ENCODE peak calls at places on chromosomes 3 and 15, in eight cellular contexts. J, T, N, V, K, Y, L and C are unnamed samples. For H3K4me1, the result is how much of the 10 kb centered on the place peaks cover.

GRCh38 chr3:14216257-14217048 is 37.8 kb downstream of the LSM3 start:
- DNase-seq in N (peak), K (peak), Y (no peak), V (peak), J (peak), L (no peak), T (no peak), C (peak)

GRCh38 chr15:101329867-101330380 is 34.9 kb upstream of the SNRPA1 start:
- DNase-seq in L (no peak), T (no peak), Y (no peak), J (no peak), N (peak), V (no peak), K (no peak), C (no peak)

GRCh38 chr15:57820119-57820518 is 113.6 kb downstream of the POLR2M start:
- DNase-seq in J (no peak), V (no peak), Y (no peak), L (no peak), N (no peak), K (no peak), T (no peak), C (no peak)

GRCh38 chr3:183193762-183194701 is 31.5 kb upstream of the LAMP3 start:
- DNase-seq in J (no peak), K (no peak), N (no peak), V (no peak), L (no peak), Y (no peak), T (no peak), C (no peak)

GRCh38 chr3:139540686-139541085 is 1.1 kb upstream of the RBP1 start:
- DNase-seq in L (no peak), Y (no peak), K (no peak), N (peak), V (no peak), T (no peak), J (no peak), C (no peak)

GRCh38 chr3:46061108-46061507 is 33.8 kb upstream of the XCR1 start:
- DNase-seq in N (no peak), Y (no peak), V (no peak), L (no peak), K (no peak), T (no peak), J (no peak), C (no peak)

GRCh38 chr15:86079491-86080266 is at the start of gene AGBL1:
- DNase-seq in L (no peak), Y (no peak), T (peak), V (no peak), N (peak), J (no peak), K (no peak), C (no peak)

GRCh38 chr3:109825971-109826810 is 488.8 kb upstream of the DPPA4 start:
- DNase-seq in Y (no peak), T (no peak), K (no peak), V (no peak), J (no peak), N (no peak), L (no peak), C (no peak)

GRCh38 chr3:126501054-126501453 is 16.5 kb downstream of the UROC1 start:
- DNase-seq in V (no peak), N (no peak), L (no peak), K (no peak), Y (no peak), J (no peak), T (no peak), C (peak)

GRCh38 chr15:46855388-46855787 is 861.9 kb upstream of the SEMA6D start:
- DNase-seq in T (no peak), L (no peak), Y (no peak), V (no peak), J (no peak), K (no peak), N (no peak), C (no peak)

GRCh38 chr15:29596266-29596665 is 226.0 kb downstream of the TJP1 start:
- DNase-seq in V (no peak), K (no peak), N (no peak), L (no peak), Y (no peak), T (no peak), J (no peak), C (peak)

GRCh38 chr3:37863949-37864822 is 2.5 kb downstream of the CTDSPL start:
- DNase-seq in K (no peak), J (peak), L (no peak), V (no peak), N (peak), Y (no peak), T (no peak), C (no peak)

GRCh38 chr3:74129611-74130010 is 484.8 kb downstream of the CNTN3 start:
- DNase-seq in K (no peak), T (no peak), J (no peak), L (no peak), V (no peak), Y (no peak), N (no peak), C (no peak)

GRCh38 chr3:52313188-52313773 is 2.8 kb upstream of the DNAH1 start:
- DNase-seq in N (no peak), T (no peak), K (no peak), L (no peak), Y (no peak), V (no peak), J (no peak), C (no peak)

GRCh38 chr3:50194128-50194902 is 2.9 kb downstream of the GNAT1 start:
- DNase-seq in T (peak), V (peak), N (peak), K (peak), J (peak), L (peak), Y (peak), C (peak)

GRCh38 chr3:181487236-181487978 is 224.3 kb upstream of the SOX2 start:
- DNase-seq in J (no peak), Y (no peak), V (no peak), K (no peak), T (no peak), N (no peak), L (peak), C (peak)

GRCh38 chr15:92954578-92954977 is 54.5 kb downstream of the CHD2 start:
- DNase-seq in T (no peak), K (no peak), V (no peak), J (no peak), N (no peak), L (no peak), Y (no peak), C (peak)

GRCh38 chr3:97864-98263 is 98.7 kb upstream of the CHL1 start:
- DNase-seq in J (no peak), K (no peak), L (no peak), N (no peak), V (no peak), Y (no peak), T (no peak), C (no peak)

GRCh38 chr3:58116161-58116955 is 94.4 kb downstream of the DNASE1L3 start:
- DNase-seq in N (no peak), K (no peak), Y (no peak), T (no peak), L (peak), J (no peak), V (no peak), C (peak)
- H3K4me1 ChIP-seq in N (under half), K (half or more), Y (under half), T (under half), L (under half), J (under half), V (under half), C (under half)

GRCh38 chr15:40309344-40309862 is 1.7 kb upstream of the PLCB2 start:
- DNase-seq in N (no peak), J (no peak), L (no peak), V (no peak), Y (no peak), T (no peak), K (no peak), C (no peak)
- H3K4me1 ChIP-seq in N (under half), J (under half), L (under half), V (under half), Y (under half), T (under half), K (under half), C (under half)

GRCh38 chr15:90563460-90563859 is 33.7 kb downstream of the CRTC3 start:
- DNase-seq in N (no peak), K (no peak), J (no peak), T (no peak), L (no peak), Y (no peak), V (no peak), C (no peak)
- H3K4me1 ChIP-seq in N (under half), K (half or more), J (under half), T (under half), L (under half), Y (under half), V (half or more), C (under half)

GRCh38 chr3:66492672-66493071 is 8.2 kb downstream of the LRIG1 start:
- DNase-seq in V (no peak), L (no peak), Y (no peak), J (no peak), T (no peak), K (no peak), N (no peak), C (peak)
- H3K4me1 ChIP-seq in V (half or more), L (half or more), Y (under half), J (under half), T (half or more), K (half or more), N (under half), C (half or more)

DNA sequence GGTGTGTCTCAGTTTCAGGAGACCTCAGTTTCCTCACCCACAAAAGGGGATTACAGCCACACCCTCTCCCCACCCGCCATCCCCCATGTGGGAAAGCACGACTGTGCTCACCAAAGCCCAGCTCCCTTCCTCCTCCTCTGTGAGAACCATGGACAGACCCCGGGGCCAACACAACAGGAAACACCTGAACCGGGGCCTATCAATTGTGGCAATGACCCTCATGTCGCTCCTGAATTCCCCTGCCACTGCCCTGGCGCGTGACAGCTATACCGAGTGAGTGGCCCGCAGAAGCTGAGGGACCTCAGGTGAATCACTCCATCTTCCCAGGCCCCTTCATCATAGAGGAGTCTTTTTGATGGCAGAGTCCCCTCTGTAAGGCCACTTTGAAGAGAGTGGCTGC is 28.6 kb downstream of the PLEKHO2 start:
- DNase-seq in V (no peak), N (no peak), Y (no peak), K (no peak), T (no peak), L (no peak), J (no peak), C (no peak)
- H3K4me1 ChIP-seq in V (under half), N (under half), Y (under half), K (under half), T (under half), L (under half), J (under half), C (under half)

DNA sequence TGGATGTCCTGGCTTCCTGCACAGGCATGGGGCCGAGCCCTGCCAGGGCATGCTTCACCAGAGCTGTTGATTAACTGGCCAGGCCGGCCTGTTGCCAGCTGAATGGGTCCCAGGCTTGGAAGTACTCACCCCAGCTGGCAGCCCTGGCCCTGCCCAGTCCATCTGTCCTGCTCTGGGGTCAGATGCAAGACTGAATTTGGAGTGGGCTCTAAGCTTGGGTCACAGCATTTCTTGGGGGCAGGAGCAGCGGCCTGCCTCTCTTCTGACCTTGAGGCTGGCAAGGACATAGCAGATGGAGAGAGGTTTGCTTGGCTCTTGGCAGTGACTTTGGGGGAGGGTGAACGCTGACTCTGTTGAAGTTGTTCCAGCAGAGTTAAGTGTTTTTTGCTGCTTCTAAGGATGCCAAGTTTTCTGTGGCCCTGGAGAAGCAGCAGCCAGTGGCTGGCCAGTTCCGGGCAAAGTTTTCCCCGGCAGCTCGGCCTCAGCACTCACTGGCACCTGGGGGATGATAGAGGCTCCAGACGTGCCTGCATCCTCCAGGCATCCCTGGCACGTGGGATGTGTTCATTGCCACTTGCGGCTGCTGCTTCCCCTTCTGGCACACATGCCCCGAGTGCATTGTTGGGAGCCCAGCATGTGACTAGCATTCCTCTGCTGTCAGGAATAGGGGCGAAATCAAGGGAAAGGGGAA is 22.9 kb downstream of the PDIA5 start:
- DNase-seq in N (peak), T (peak), J (no peak), Y (no peak), K (peak), L (no peak), V (peak), C (no peak)
- H3K4me1 ChIP-seq in N (under half), T (under half), J (under half), Y (under half), K (under half), L (under half), V (half or more), C (under half)

GRCh38 chr3:157327837-157328236 is 108.8 kb upstream of the PTX3 start:
- DNase-seq in K (no peak), L (no peak), J (no peak), V (no peak), T (no peak), Y (no peak), N (no peak), C (no peak)
- H3K4me1 ChIP-seq in K (under half), L (under half), J (under half), V (under half), T (under half), Y (under half), N (under half), C (under half)

DNA sequence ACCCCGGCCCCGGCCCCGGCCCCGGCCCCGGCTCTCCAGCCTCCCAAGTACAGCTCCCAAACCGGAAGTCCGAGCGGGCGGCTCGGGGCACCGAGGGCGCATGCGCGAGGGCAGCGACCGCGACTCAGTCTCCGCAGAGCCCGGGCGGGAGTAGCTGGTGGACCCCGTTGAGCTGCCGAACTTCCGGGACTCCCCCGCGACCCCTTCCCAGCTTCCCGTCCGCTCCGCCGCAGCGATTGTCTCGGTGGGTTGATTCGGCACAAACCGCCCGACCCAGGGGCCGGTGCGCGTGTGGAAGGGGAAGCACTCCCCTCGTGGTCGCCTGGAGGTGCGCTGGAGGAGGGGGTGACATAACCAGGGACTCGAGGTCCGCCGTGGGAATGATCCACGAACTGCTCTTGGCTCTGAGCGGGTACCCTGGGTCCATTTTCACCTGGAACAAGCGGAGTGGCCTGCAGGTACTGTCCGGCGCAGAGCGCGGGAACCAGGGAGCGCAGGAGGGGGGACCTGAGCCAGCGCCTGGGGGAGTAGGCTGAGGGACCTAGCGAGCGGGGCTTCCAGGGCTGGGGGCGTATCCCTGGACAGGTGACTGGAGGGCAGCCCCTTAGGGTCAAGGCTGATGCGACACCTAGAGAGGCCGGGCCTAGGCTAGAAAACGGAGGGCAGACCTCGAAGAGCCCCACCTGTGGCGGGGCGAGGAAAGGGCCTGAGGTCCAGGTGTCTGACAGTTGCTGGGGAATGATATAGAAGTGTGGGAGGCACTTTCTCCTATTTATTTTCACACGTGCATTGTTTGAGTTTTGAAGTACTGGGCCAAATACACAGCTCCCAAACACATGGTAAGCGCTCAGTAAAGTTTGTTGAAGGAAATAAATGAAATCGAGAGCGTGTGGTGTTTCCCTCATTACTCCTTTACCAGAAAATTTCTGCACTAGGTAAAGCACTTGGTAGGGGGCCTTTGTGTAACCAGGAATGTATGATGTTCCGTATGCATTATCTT is at the start of the genes TUBGCP4 and ZSCAN29:
- DNase-seq in L (peak), J (peak), N (peak), Y (peak), K (peak), T (peak), V (peak), C (peak)
- H3K4me1 ChIP-seq in L (under half), J (under half), N (under half), Y (under half), K (under half), T (under half), V (under half), C (under half)

GRCh38 chr3:41205591-41205990 is 6.3 kb downstream of the CTNNB1 start:
- DNase-seq in N (no peak), K (no peak), J (no peak), L (no peak), Y (no peak), V (no peak), T (no peak), C (no peak)
- H3K4me1 ChIP-seq in N (under half), K (half or more), J (under half), L (under half), Y (under half), V (half or more), T (half or more), C (under half)